ENCODE peak calls at places on chromosome 19, in four cellular contexts. U is GM23338, T is lower leg skin, X is neuronal stem cell. A is an unnamed sample.

GRCh38 chr19:7224205-7224833 is 69.9 kb downstream of the INSR start:
- DNase-seq in T (peak), U (no peak), X (no peak), A (no peak)

GRCh38 chr19:45166723-45167252 is 6.0 kb upstream of the NKPD1 start:
- DNase-seq in X (no peak), T (no peak), U (peak), A (no peak)

GRCh38 chr19:18700501-18701249 is 17.2 kb downstream of the CRTC1 start:
- DNase-seq in X (peak), U (peak), T (peak), A (no peak)

GRCh38 chr19:41957838-41958366 is 1.2 kb downstream of the RABAC1 start:
- DNase-seq in X (peak), U (peak), T (no peak), A (peak)

GRCh38 chr19:14553042-14553938 is 18.6 kb downstream of the NDUFB7 start:
- DNase-seq in U (no peak), X (no peak), T (no peak), A (no peak)

GRCh38 chr19:16051254-16052025 is 24.9 kb upstream of the TPM4 start:
- DNase-seq in X (no peak), U (no peak), T (no peak), A (peak)

GRCh38 chr19:8213827-8214672 is 4.9 kb downstream of the CERS4 start:
- DNase-seq in U (no peak), T (no peak), X (no peak), A (no peak)

GRCh38 chr19:18865973-18866799 is 29.8 kb downstream of the CERS1 start:
- DNase-seq in U (peak), X (peak), T (no peak), A (peak)

GRCh38 chr19:11225815-11226214 is 13.6 kb upstream of the ANGPTL8 start:
- DNase-seq in X (no peak), T (no peak), U (no peak), A (no peak)

GRCh38 chr19:24140099-24140498 is 53.1 kb downstream of the ZNF254 start:
- DNase-seq in U (no peak), T (no peak), X (no peak), A (no peak)

GRCh38 chr19:29587518-29587986 is 18.5 kb upstream of the POP4 start:
- DNase-seq in T (no peak), U (no peak), X (no peak), A (peak)

GRCh38 chr19:39307233-39307821 is 11.1 kb downstream of the IFNL1 start:
- DNase-seq in T (no peak), X (no peak), U (peak), A (no peak)

GRCh38 chr19:43956827-43957226 is 5.8 kb downstream of the ZNF221 start:
- DNase-seq in U (no peak), T (no peak), X (no peak), A (no peak)

GRCh38 chr19:43966079-43966694 is 15.2 kb downstream of the ZNF221 start:
- DNase-seq in X (no peak), T (no peak), U (no peak), A (no peak)

GRCh38 chr19:43957891-43958290 is 6.9 kb downstream of the ZNF221 start:
- DNase-seq in U (no peak), X (no peak), T (no peak), A (no peak)

GRCh38 chr19:43960411-43960810 is 9.4 kb downstream of the ZNF221 start:
- DNase-seq in T (no peak), X (no peak), U (no peak), A (no peak)
- H3K4me3 ChIP-seq in T (no peak), X (no peak), U (no peak), A (no peak)

GRCh38 chr19:50356691-50357177 is 8.7 kb downstream of the NAPSA start:
- DNase-seq in X (no peak), T (no peak), U (no peak), A (no peak)
- H3K4me3 ChIP-seq in X (no peak), T (no peak), U (no peak), A (no peak)

GRCh38 chr19:32233885-32234284 is 111.5 kb upstream of the ZNF507 start:
- DNase-seq in X (no peak), T (no peak), U (no peak), A (no peak)
- H3K4me3 ChIP-seq in X (no peak), T (no peak), U (no peak), A (no peak)

GRCh38 chr19:35140207-35140897 is 1.7 kb downstream of the FXYD1 start:
- DNase-seq in T (no peak), X (no peak), U (no peak), A (no peak)

GRCh38 chr19:35139618-35139943 is 957 bp downstream of the FXYD1 start:
- DNase-seq in U (no peak), X (no peak), T (no peak), A (no peak)

GRCh38 chr19:35136977-35137702 is 1.5 kb upstream of the FXYD1 start:
- DNase-seq in X (no peak), T (no peak), U (no peak), A (no peak)

GRCh38 chr19:35136231-35136630 is 1.4 kb upstream of the LGI4 start:
- DNase-seq in U (no peak), T (no peak), X (no peak), A (no peak)

GRCh38 chr19:35138305-35138799 is 272 bp upstream of the FXYD1 start:
- DNase-seq in X (no peak), T (no peak), U (no peak), A (no peak)
- H3K4me3 ChIP-seq in X (no peak), T (no peak), U (no peak), A (no peak)